ENCODE peak calls at places on chromosome 22, in seven cellular contexts. One of them, this sample, is unnamed.

GRCh38 chr22:47053013-47053864 is 290.8 kb downstream of the TBC1D22A start:
- DNase-seq in CD4-positive, alpha-beta T cell: no peak
- DNase-seq in HFFc6: no peak
- DNase-seq in GM13976: no peak
- DNase-seq in sigmoid colon: no peak
- DNase-seq in H1: no peak
- DNase-seq in psoas muscle: no peak
- DNase-seq in this sample: no peak

GRCh38 chr22:35452351-35452781 is 52.4 kb downstream of the MCM5 start:
- DNase-seq in CD4-positive, alpha-beta T cell: no peak
- DNase-seq in sigmoid colon: no peak
- DNase-seq in HFFc6: no peak
- DNase-seq in psoas muscle: no peak
- DNase-seq in GM13976: no peak
- DNase-seq in H1: no peak
- DNase-seq in this sample: no peak

GRCh38 chr22:42326786-42327185 is 56.3 kb upstream of the TCF20 start:
- DNase-seq in CD4-positive, alpha-beta T cell: no peak
- DNase-seq in H1: no peak
- DNase-seq in sigmoid colon: no peak
- DNase-seq in psoas muscle: no peak
- DNase-seq in HFFc6: no peak
- DNase-seq in GM13976: no peak
- DNase-seq in this sample: no peak

GRCh38 chr22:40436460-40437431 is 66.4 kb downstream of the SGSM3 start:
- DNase-seq in psoas muscle: no peak
- DNase-seq in H1: no peak
- DNase-seq in GM13976: peak
- DNase-seq in HFFc6: peak
- DNase-seq in sigmoid colon: no peak
- DNase-seq in CD4-positive, alpha-beta T cell: no peak
- DNase-seq in this sample: no peak

GRCh38 chr22:27495325-27495724 is 306.2 kb downstream of the MN1 start:
- DNase-seq in H1: no peak
- DNase-seq in psoas muscle: no peak
- DNase-seq in GM13976: no peak
- DNase-seq in sigmoid colon: no peak
- DNase-seq in CD4-positive, alpha-beta T cell: no peak
- DNase-seq in HFFc6: no peak
- DNase-seq in this sample: no peak

GRCh38 chr22:47281126-47282106 is 519.0 kb downstream of the TBC1D22A start:
- DNase-seq in HFFc6: peak
- DNase-seq in psoas muscle: no peak
- DNase-seq in CD4-positive, alpha-beta T cell: no peak
- DNase-seq in H1: no peak
- DNase-seq in sigmoid colon: no peak
- DNase-seq in GM13976: no peak
- DNase-seq in this sample: no peak

GRCh38 chr22:47036936-47037485 is 274.6 kb downstream of the TBC1D22A start:
- DNase-seq in psoas muscle: no peak
- DNase-seq in sigmoid colon: peak
- DNase-seq in GM13976: no peak
- DNase-seq in H1: no peak
- DNase-seq in HFFc6: no peak
- DNase-seq in CD4-positive, alpha-beta T cell: no peak
- DNase-seq in this sample: no peak

GRCh38 chr22:46731246-46732040 is 6.6 kb downstream of the CERK start:
- DNase-seq in CD4-positive, alpha-beta T cell: no peak
- DNase-seq in HFFc6: no peak
- DNase-seq in GM13976: no peak
- DNase-seq in H1: no peak
- DNase-seq in sigmoid colon: no peak
- DNase-seq in psoas muscle: peak
- DNase-seq in this sample: no peak

GRCh38 chr22:43186272-43187170 is at the start of gene TTLL12:
- DNase-seq in CD4-positive, alpha-beta T cell: peak
- DNase-seq in psoas muscle: peak
- DNase-seq in HFFc6: peak
- DNase-seq in H1: no peak
- DNase-seq in GM13976: peak
- DNase-seq in sigmoid colon: peak
- DNase-seq in this sample: no peak

GRCh38 chr22:36566720-36567119 is 37.8 kb upstream of the EIF3D start:
- DNase-seq in CD4-positive, alpha-beta T cell: no peak
- DNase-seq in GM13976: no peak
- DNase-seq in H1: no peak
- DNase-seq in psoas muscle: no peak
- DNase-seq in sigmoid colon: no peak
- DNase-seq in HFFc6: no peak
- DNase-seq in this sample: no peak

GRCh38 chr22:35477911-35478582 is 62.6 kb upstream of the RASD2 start:
- DNase-seq in sigmoid colon: peak
- DNase-seq in H1: no peak
- DNase-seq in CD4-positive, alpha-beta T cell: no peak
- DNase-seq in GM13976: no peak
- DNase-seq in HFFc6: peak
- DNase-seq in psoas muscle: peak
- DNase-seq in this sample: no peak

GRCh38 chr22:40525250-40525884 is 111.2 kb downstream of the MRTFA start:
- DNase-seq in sigmoid colon: no peak
- DNase-seq in psoas muscle: peak
- DNase-seq in CD4-positive, alpha-beta T cell: peak
- DNase-seq in H1: no peak
- DNase-seq in HFFc6: no peak
- DNase-seq in GM13976: no peak
- DNase-seq in this sample: no peak

GRCh38 chr22:39349967-39350802 is at the start of gene SYNGR1:
- DNase-seq in psoas muscle: peak
- DNase-seq in H1: no peak
- DNase-seq in HFFc6: no peak
- DNase-seq in sigmoid colon: no peak
- DNase-seq in GM13976: no peak
- DNase-seq in CD4-positive, alpha-beta T cell: no peak
- DNase-seq in this sample: no peak

GRCh38 chr22:50475652-50476002 is 792 bp upstream of the SBF1 start:
- DNase-seq in H1: no peak
- DNase-seq in HFFc6: no peak
- DNase-seq in GM13976: no peak
- DNase-seq in psoas muscle: no peak
- DNase-seq in sigmoid colon: no peak
- DNase-seq in CD4-positive, alpha-beta T cell: no peak
- DNase-seq in this sample: no peak

GRCh38 chr22:36362819-36363377 is 24.9 kb downstream of the MYH9 start:
- DNase-seq in H1: no peak
- DNase-seq in psoas muscle: no peak
- DNase-seq in CD4-positive, alpha-beta T cell: no peak
- DNase-seq in GM13976: no peak
- DNase-seq in HFFc6: peak
- DNase-seq in sigmoid colon: no peak
- DNase-seq in this sample: no peak

GRCh38 chr22:26845016-26845728 is 187.8 kb downstream of the MIAT start:
- DNase-seq in sigmoid colon: no peak
- DNase-seq in psoas muscle: no peak
- DNase-seq in H1: no peak
- DNase-seq in CD4-positive, alpha-beta T cell: no peak
- DNase-seq in HFFc6: no peak
- DNase-seq in GM13976: no peak
- DNase-seq in this sample: no peak

GRCh38 chr22:36162127-36163034 is 1.8 kb upstream of the APOL3 start:
- DNase-seq in HFFc6: no peak
- DNase-seq in GM13976: peak
- DNase-seq in psoas muscle: no peak
- DNase-seq in sigmoid colon: no peak
- DNase-seq in CD4-positive, alpha-beta T cell: no peak
- DNase-seq in H1: no peak
- DNase-seq in this sample: no peak

GRCh38 chr22:37588540-37589215 is 8.8 kb upstream of the LGALS2 start:
- DNase-seq in psoas muscle: no peak
- DNase-seq in sigmoid colon: no peak
- DNase-seq in CD4-positive, alpha-beta T cell: no peak
- DNase-seq in HFFc6: no peak
- DNase-seq in GM13976: no peak
- DNase-seq in H1: no peak
- DNase-seq in this sample: no peak

GRCh38 chr22:37599161-37599560 is 9.5 kb upstream of the GGA1 start:
- DNase-seq in sigmoid colon: no peak
- DNase-seq in HFFc6: no peak
- DNase-seq in GM13976: no peak
- DNase-seq in CD4-positive, alpha-beta T cell: no peak
- DNase-seq in psoas muscle: no peak
- DNase-seq in H1: no peak
- DNase-seq in this sample: no peak

GRCh38 chr22:37591823-37592404 is 12.0 kb upstream of the LGALS2 start:
- DNase-seq in CD4-positive, alpha-beta T cell: no peak
- DNase-seq in sigmoid colon: no peak
- DNase-seq in HFFc6: no peak
- DNase-seq in GM13976: no peak
- DNase-seq in psoas muscle: no peak
- DNase-seq in H1: no peak
- DNase-seq in this sample: no peak

GRCh38 chr22:37589607-37590006 is 9.7 kb upstream of the LGALS2 start:
- DNase-seq in sigmoid colon: no peak
- DNase-seq in GM13976: no peak
- DNase-seq in psoas muscle: no peak
- DNase-seq in HFFc6: no peak
- DNase-seq in CD4-positive, alpha-beta T cell: no peak
- DNase-seq in H1: no peak
- DNase-seq in this sample: no peak

DNA sequence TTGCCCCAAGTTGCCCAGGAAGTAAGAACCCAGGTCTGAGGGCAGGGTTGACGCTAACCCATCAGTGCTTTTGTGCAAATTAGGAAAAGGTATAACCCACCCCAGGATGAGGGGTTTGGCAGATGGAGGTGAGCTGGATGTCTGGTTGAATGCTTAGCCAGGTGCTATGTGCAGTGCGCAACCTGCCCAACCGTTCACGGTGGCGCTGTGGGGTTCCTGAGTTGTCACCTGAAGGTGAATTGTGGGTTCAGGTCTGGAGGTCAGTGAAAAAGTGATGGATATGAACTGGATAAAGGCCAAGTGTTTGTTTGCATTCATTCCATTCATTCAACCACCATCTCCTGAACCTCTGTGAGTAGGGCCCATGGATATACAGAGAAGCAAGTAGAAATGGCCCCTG is 14.3 kb upstream of the LGALS2 start:
- DNase-seq in CD4-positive, alpha-beta T cell: no peak
- DNase-seq in psoas muscle: no peak
- DNase-seq in GM13976: no peak
- DNase-seq in H1: no peak
- DNase-seq in sigmoid colon: no peak
- DNase-seq in HFFc6: no peak
- DNase-seq in this sample: no peak
- TF ChIP-seq CTCF in CD4-positive, alpha-beta T cell: no peak
- TF ChIP-seq CTCF in psoas muscle: no peak
- TF ChIP-seq CTCF in GM13976: no peak
- TF ChIP-seq CTCF in H1: peak
- TF ChIP-seq CTCF in sigmoid colon: no peak
- TF ChIP-seq CTCF in HFFc6: peak
- TF ChIP-seq CTCF in this sample: no peak

DNA sequence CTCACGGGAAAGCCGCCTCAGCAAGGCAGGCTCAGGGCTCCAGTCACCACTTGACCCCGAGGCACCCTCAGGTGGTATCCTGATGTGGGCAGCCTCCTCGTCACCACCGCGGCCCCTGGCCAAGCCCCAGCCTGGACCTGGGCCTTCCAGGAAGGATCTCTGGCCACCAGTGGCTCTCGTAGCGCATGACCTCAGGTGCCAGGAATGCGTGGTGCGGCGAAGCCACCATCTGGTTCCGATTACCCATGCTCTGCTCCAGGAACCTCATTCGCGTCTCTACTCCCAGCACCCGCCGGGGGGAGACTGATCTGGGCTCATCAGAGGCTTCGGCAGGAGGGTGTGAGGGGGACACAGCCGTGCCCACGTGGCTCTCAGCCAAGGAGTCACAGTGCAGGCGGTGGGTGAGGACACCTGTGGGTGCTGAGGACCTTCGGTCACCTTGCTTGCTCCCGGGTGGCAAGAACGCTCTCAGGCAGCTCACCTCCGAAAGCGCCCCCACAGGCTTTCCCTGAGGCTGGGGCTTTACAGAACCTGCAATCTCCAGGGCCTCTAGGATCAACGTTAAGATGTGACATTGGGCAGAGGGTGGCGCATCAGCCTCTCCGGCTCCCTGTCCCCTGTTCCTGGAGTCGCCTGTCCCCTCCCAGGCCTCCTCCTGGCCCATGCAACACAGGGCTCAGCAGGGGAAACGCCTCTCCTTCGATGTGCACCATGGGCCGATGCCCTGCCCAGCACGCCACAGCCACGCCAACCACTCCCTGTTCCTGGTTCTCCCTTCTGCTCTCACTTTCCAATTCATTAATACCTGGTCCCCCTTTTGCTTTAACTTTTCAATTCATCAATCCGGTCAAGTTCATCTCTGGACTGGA is 39.0 kb downstream of the TBX1 start:
- DNase-seq in HFFc6: peak
- DNase-seq in sigmoid colon: peak
- DNase-seq in GM13976: no peak
- DNase-seq in H1: no peak
- DNase-seq in CD4-positive, alpha-beta T cell: no peak
- DNase-seq in psoas muscle: peak
- DNase-seq in this sample: no peak
- TF ChIP-seq CTCF in HFFc6: peak
- TF ChIP-seq CTCF in sigmoid colon: no peak
- TF ChIP-seq CTCF in GM13976: no peak
- TF ChIP-seq CTCF in H1: no peak
- TF ChIP-seq CTCF in CD4-positive, alpha-beta T cell: no peak
- TF ChIP-seq CTCF in psoas muscle: no peak
- TF ChIP-seq CTCF in this sample: no peak

DNA sequence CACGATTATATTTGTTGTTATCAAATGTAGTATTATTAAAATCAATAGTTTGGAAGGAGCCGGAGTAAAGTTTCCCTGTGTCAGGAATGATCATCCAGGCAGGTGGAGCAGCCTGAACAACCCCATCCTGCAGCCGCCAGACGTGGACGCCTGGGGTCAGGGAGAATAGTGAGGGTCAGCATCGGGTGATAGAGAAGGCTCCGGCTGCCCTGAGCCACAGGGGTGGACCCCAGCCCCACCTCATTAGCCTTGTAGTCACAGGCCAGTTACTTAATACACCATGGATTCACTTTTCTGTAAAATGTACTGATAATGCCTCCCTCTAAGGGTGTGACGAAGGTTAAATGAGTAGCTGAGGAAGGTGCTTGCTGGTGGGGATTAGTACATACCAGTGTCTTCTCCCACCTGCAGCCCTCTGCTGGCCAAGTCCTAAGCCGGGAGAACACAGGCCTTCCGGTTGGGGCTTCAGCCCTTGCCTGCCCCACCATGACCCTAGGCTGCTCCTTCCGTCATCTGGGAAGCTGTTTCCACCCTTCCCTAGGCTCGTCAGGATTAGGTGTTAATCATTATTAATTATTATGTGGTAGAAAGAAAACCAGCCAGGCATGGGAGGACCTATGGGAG is 14.9 kb downstream of the TMEM121B start:
- DNase-seq in CD4-positive, alpha-beta T cell: no peak
- DNase-seq in psoas muscle: no peak
- DNase-seq in sigmoid colon: peak
- DNase-seq in H1: no peak
- DNase-seq in HFFc6: no peak
- DNase-seq in GM13976: peak
- DNase-seq in this sample: peak
- TF ChIP-seq CTCF in CD4-positive, alpha-beta T cell: no peak
- TF ChIP-seq CTCF in psoas muscle: no peak
- TF ChIP-seq CTCF in sigmoid colon: no peak
- TF ChIP-seq CTCF in H1: peak
- TF ChIP-seq CTCF in HFFc6: peak
- TF ChIP-seq CTCF in GM13976: peak
- TF ChIP-seq CTCF in this sample: peak

GRCh38 chr22:19798320-19798665 is 37.7 kb downstream of the TBX1 start:
- DNase-seq in HFFc6: no peak
- DNase-seq in GM13976: no peak
- DNase-seq in psoas muscle: no peak
- DNase-seq in H1: no peak
- DNase-seq in sigmoid colon: no peak
- DNase-seq in CD4-positive, alpha-beta T cell: no peak
- DNase-seq in this sample: no peak
- TF ChIP-seq CTCF in HFFc6: no peak
- TF ChIP-seq CTCF in GM13976: no peak
- TF ChIP-seq CTCF in psoas muscle: no peak
- TF ChIP-seq CTCF in H1: no peak
- TF ChIP-seq CTCF in sigmoid colon: no peak
- TF ChIP-seq CTCF in CD4-positive, alpha-beta T cell: no peak
- TF ChIP-seq CTCF in this sample: no peak